ENCODE peak calls at places on chromosome 20, in four cellular contexts. I, Z, P and D are unnamed samples.

GRCh38 chr20:22386300-22386623 is 198.1 kb downstream of the FOXA2 start:
- DNase-seq in I (no peak), Z (no peak), P (no peak), D (no peak)

GRCh38 chr20:25076731-25077609 is 5.0 kb downstream of the VSX1 start:
- DNase-seq in I (no peak), Z (peak; percentile 28), P (no peak), D (no peak)

GRCh38 chr20:36317675-36318074 is 11.5 kb downstream of the DLGAP4 start:
- DNase-seq in I (no peak), Z (no peak), P (peak; percentile 10), D (no peak)

GRCh38 chr20:10550204-10551118 is 115.4 kb downstream of the SLX4IP start:
- DNase-seq in I (peak; percentile 3), Z (no peak), P (no peak), D (no peak)

GRCh38 chr20:13068336-13068735 is 59.6 kb downstream of the SPTLC3 start:
- DNase-seq in I (no peak), Z (no peak), P (no peak), D (no peak)

GRCh38 chr20:17202030-17202429 is 24.8 kb upstream of the PCSK2 start:
- DNase-seq in I (no peak), Z (no peak), P (no peak), D (no peak)

GRCh38 chr20:12970372-12970821 is 38.4 kb upstream of the SPTLC3 start:
- DNase-seq in I (no peak), Z (no peak), P (no peak), D (peak; percentile 38)

GRCh38 chr20:24136659-24137246 is 148.2 kb upstream of the GGTLC1 start:
- DNase-seq in I (no peak), Z (no peak), P (no peak), D (no peak)

GRCh38 chr20:21384308-21384892 is 12.9 kb downstream of the NKX2-4 start:
- DNase-seq in I (no peak), Z (no peak), P (no peak), D (no peak)

GRCh38 chr20:8361008-8361652 is 229.1 kb downstream of the PLCB1 start:
- DNase-seq in I (no peak), Z (no peak), P (no peak), D (no peak)

GRCh38 chr20:7893019-7893730 is 47.1 kb downstream of the HAO1 start:
- DNase-seq in I (no peak), Z (no peak), P (no peak), D (no peak)

GRCh38 chr20:63216849-63217471 is 1.0 kb upstream of the YTHDF1 start:
- DNase-seq in I (no peak), Z (no peak), P (peak; percentile 77), D (no peak)

GRCh38 chr20:50313223-50313820 is 122.7 kb downstream of the CEBPB start:
- DNase-seq in I (no peak), Z (no peak), P (no peak), D (no peak)

GRCh38 chr20:6079011-6079410 is 25.2 kb upstream of the LRRN4 start:
- DNase-seq in I (no peak), Z (no peak), P (no peak), D (no peak)

GRCh38 chr20:53905019-53905847 is 165.2 kb downstream of the BCAS1 start:
- DNase-seq in I (no peak), Z (no peak), P (no peak), D (no peak)

GRCh38 chr20:17227669-17228623 is 1.1 kb downstream of the PCSK2 start:
- DNase-seq in I (no peak), Z (no peak), P (peak; percentile 36), D (no peak)

GRCh38 chr20:23139524-23139923 is 53.4 kb upstream of the CD93 start:
- DNase-seq in I (no peak), Z (no peak), P (no peak), D (no peak)